ENCODE peak calls at places on chromosomes 2 and 18, in nine cellular contexts. One of them, this sample, is unnamed.

GRCh38 chr2:99072556-99072955 is 69.0 kb upstream of the C2orf15 start:
- DNase-seq in AG10803: no peak
- DNase-seq in cardiac muscle cell: no peak
- DNase-seq in astrocyte of the cerebellum: no peak
- DNase-seq in GM12878: no peak
- DNase-seq in fibroblast of mammary gland: no peak
- DNase-seq in lung: peak; percentile 54
- DNase-seq in kidney epithelial cell: no peak
- DNase-seq in A549: no peak
- DNase-seq in this sample: no peak

GRCh38 chr2:70412294-70413075 is 110.6 kb upstream of the FAM136A start:
- DNase-seq in AG10803: peak; percentile 3
- DNase-seq in kidney epithelial cell: no peak
- DNase-seq in lung: no peak
- DNase-seq in astrocyte of the cerebellum: no peak
- DNase-seq in GM12878: no peak
- DNase-seq in A549: no peak
- DNase-seq in cardiac muscle cell: peak; percentile 40
- DNase-seq in fibroblast of mammary gland: no peak
- DNase-seq in this sample: peak; percentile 5

GRCh38 chr2:38960609-38961320 is 71.1 kb downstream of the ARHGEF33 start:
- DNase-seq in GM12878: no peak
- DNase-seq in A549: no peak
- DNase-seq in kidney epithelial cell: no peak
- DNase-seq in astrocyte of the cerebellum: no peak
- DNase-seq in AG10803: no peak
- DNase-seq in lung: no peak
- DNase-seq in fibroblast of mammary gland: no peak
- DNase-seq in cardiac muscle cell: no peak
- DNase-seq in this sample: no peak

GRCh38 chr2:240482141-240482540 is 46.7 kb downstream of the GPC1 start:
- DNase-seq in astrocyte of the cerebellum: no peak
- DNase-seq in fibroblast of mammary gland: no peak
- DNase-seq in AG10803: no peak
- DNase-seq in A549: no peak
- DNase-seq in lung: peak; percentile 20
- DNase-seq in cardiac muscle cell: no peak
- DNase-seq in GM12878: no peak
- DNase-seq in kidney epithelial cell: no peak
- DNase-seq in this sample: no peak

GRCh38 chr2:84290537-84290936 is 168.5 kb downstream of the SUCLG1 start:
- DNase-seq in lung: no peak
- DNase-seq in GM12878: no peak
- DNase-seq in A549: no peak
- DNase-seq in astrocyte of the cerebellum: no peak
- DNase-seq in kidney epithelial cell: no peak
- DNase-seq in AG10803: no peak
- DNase-seq in fibroblast of mammary gland: no peak
- DNase-seq in cardiac muscle cell: no peak
- DNase-seq in this sample: no peak

GRCh38 chr2:226520723-226521122 is 278.9 kb downstream of the IRS1 start:
- DNase-seq in lung: no peak
- DNase-seq in fibroblast of mammary gland: no peak
- DNase-seq in AG10803: no peak
- DNase-seq in astrocyte of the cerebellum: no peak
- DNase-seq in GM12878: no peak
- DNase-seq in cardiac muscle cell: no peak
- DNase-seq in kidney epithelial cell: no peak
- DNase-seq in A549: no peak
- DNase-seq in this sample: no peak

GRCh38 chr18:24878289-24878688 is 417.9 kb downstream of the HRH4 start:
- DNase-seq in cardiac muscle cell: peak; percentile 67
- DNase-seq in GM12878: no peak
- DNase-seq in astrocyte of the cerebellum: peak; percentile 49
- DNase-seq in AG10803: peak; percentile 70
- DNase-seq in A549: no peak
- DNase-seq in fibroblast of mammary gland: peak; percentile 75
- DNase-seq in lung: no peak
- DNase-seq in kidney epithelial cell: no peak
- DNase-seq in this sample: peak; percentile 74

GRCh38 chr2:42369551-42370229 is 8.7 kb upstream of the COX7A2L start:
- DNase-seq in A549: no peak
- DNase-seq in lung: no peak
- DNase-seq in cardiac muscle cell: no peak
- DNase-seq in astrocyte of the cerebellum: no peak
- DNase-seq in AG10803: no peak
- DNase-seq in fibroblast of mammary gland: no peak
- DNase-seq in GM12878: no peak
- DNase-seq in kidney epithelial cell: peak; percentile 55
- DNase-seq in this sample: no peak

GRCh38 chr2:139354518-139354917 is 574.3 kb upstream of the NXPH2 start:
- DNase-seq in AG10803: no peak
- DNase-seq in A549: no peak
- DNase-seq in lung: no peak
- DNase-seq in astrocyte of the cerebellum: no peak
- DNase-seq in kidney epithelial cell: no peak
- DNase-seq in fibroblast of mammary gland: no peak
- DNase-seq in cardiac muscle cell: no peak
- DNase-seq in GM12878: no peak
- DNase-seq in this sample: no peak

GRCh38 chr18:2994603-2995432 is 18.1 kb downstream of the LPIN2 start:
- DNase-seq in lung: no peak
- DNase-seq in kidney epithelial cell: no peak
- DNase-seq in cardiac muscle cell: no peak
- DNase-seq in A549: no peak
- DNase-seq in astrocyte of the cerebellum: no peak
- DNase-seq in fibroblast of mammary gland: no peak
- DNase-seq in GM12878: no peak
- DNase-seq in AG10803: peak; percentile 39
- DNase-seq in this sample: no peak

GRCh38 chr2:19102696-19103403 is 255.6 kb downstream of the OSR1 start:
- DNase-seq in GM12878: no peak
- DNase-seq in fibroblast of mammary gland: no peak
- DNase-seq in lung: no peak
- DNase-seq in astrocyte of the cerebellum: no peak
- DNase-seq in kidney epithelial cell: no peak
- DNase-seq in cardiac muscle cell: no peak
- DNase-seq in A549: no peak
- DNase-seq in AG10803: no peak
- DNase-seq in this sample: no peak

GRCh38 chr2:68755071-68755470 is 20.5 kb downstream of the ARHGAP25 start:
- DNase-seq in GM12878: no peak
- DNase-seq in astrocyte of the cerebellum: no peak
- DNase-seq in cardiac muscle cell: peak; percentile 23
- DNase-seq in kidney epithelial cell: no peak
- DNase-seq in AG10803: no peak
- DNase-seq in fibroblast of mammary gland: no peak
- DNase-seq in lung: no peak
- DNase-seq in A549: no peak
- DNase-seq in this sample: no peak

GRCh38 chr2:119249311-119249710 is 25.7 kb downstream of the STEAP3 start:
- DNase-seq in lung: no peak
- DNase-seq in A549: no peak
- DNase-seq in GM12878: no peak
- DNase-seq in AG10803: no peak
- DNase-seq in cardiac muscle cell: no peak
- DNase-seq in kidney epithelial cell: no peak
- DNase-seq in fibroblast of mammary gland: no peak
- DNase-seq in astrocyte of the cerebellum: no peak
- DNase-seq in this sample: no peak

GRCh38 chr18:27715751-27716150 is 461.2 kb downstream of the CDH2 start:
- DNase-seq in fibroblast of mammary gland: no peak
- DNase-seq in kidney epithelial cell: no peak
- DNase-seq in astrocyte of the cerebellum: no peak
- DNase-seq in cardiac muscle cell: peak; percentile 9
- DNase-seq in AG10803: no peak
- DNase-seq in lung: no peak
- DNase-seq in A549: no peak
- DNase-seq in GM12878: no peak
- DNase-seq in this sample: peak; percentile 70

GRCh38 chr2:98734823-98735260 is 3.9 kb upstream of the MGAT4A start:
- DNase-seq in GM12878: no peak
- DNase-seq in fibroblast of mammary gland: no peak
- DNase-seq in AG10803: no peak
- DNase-seq in astrocyte of the cerebellum: no peak
- DNase-seq in cardiac muscle cell: no peak
- DNase-seq in kidney epithelial cell: no peak
- DNase-seq in lung: no peak
- DNase-seq in A549: no peak
- DNase-seq in this sample: no peak

GRCh38 chr18:60019463-60019840 is 119.7 kb downstream of the PMAIP1 start:
- DNase-seq in GM12878: no peak
- DNase-seq in AG10803: peak; percentile 90
- DNase-seq in astrocyte of the cerebellum: peak; percentile 80
- DNase-seq in kidney epithelial cell: peak; percentile 82
- DNase-seq in cardiac muscle cell: peak; percentile 51
- DNase-seq in lung: no peak
- DNase-seq in A549: no peak
- DNase-seq in fibroblast of mammary gland: peak; percentile 52
- DNase-seq in this sample: peak; percentile 24

GRCh38 chr2:119024152-119024551 is 82.2 kb downstream of the MARCO start:
- DNase-seq in astrocyte of the cerebellum: no peak
- DNase-seq in A549: no peak
- DNase-seq in kidney epithelial cell: no peak
- DNase-seq in GM12878: no peak
- DNase-seq in lung: no peak
- DNase-seq in AG10803: no peak
- DNase-seq in cardiac muscle cell: no peak
- DNase-seq in fibroblast of mammary gland: no peak
- DNase-seq in this sample: no peak

GRCh38 chr2:121390082-121390481 is 105.1 kb upstream of the TFCP2L1 start:
- DNase-seq in cardiac muscle cell: no peak
- DNase-seq in AG10803: no peak
- DNase-seq in astrocyte of the cerebellum: no peak
- DNase-seq in kidney epithelial cell: no peak
- DNase-seq in A549: no peak
- DNase-seq in lung: no peak
- DNase-seq in GM12878: no peak
- DNase-seq in fibroblast of mammary gland: no peak
- DNase-seq in this sample: no peak

GRCh38 chr18:59898609-59899297 is 1.0 kb upstream of the PMAIP1 start:
- DNase-seq in astrocyte of the cerebellum: no peak
- DNase-seq in fibroblast of mammary gland: no peak
- DNase-seq in cardiac muscle cell: no peak
- DNase-seq in A549: no peak
- DNase-seq in AG10803: no peak
- DNase-seq in kidney epithelial cell: no peak
- DNase-seq in GM12878: no peak
- DNase-seq in lung: no peak
- DNase-seq in this sample: no peak

GRCh38 chr18:3044931-3045698 is 32.2 kb upstream of the LPIN2 start:
- DNase-seq in cardiac muscle cell: peak; percentile 2
- DNase-seq in GM12878: no peak
- DNase-seq in lung: peak; percentile 70
- DNase-seq in fibroblast of mammary gland: no peak
- DNase-seq in AG10803: no peak
- DNase-seq in A549: no peak
- DNase-seq in astrocyte of the cerebellum: no peak
- DNase-seq in kidney epithelial cell: no peak
- DNase-seq in this sample: no peak

GRCh38 chr2:68934021-68934420 is 18.7 kb downstream of the GKN2 start:
- DNase-seq in cardiac muscle cell: no peak
- DNase-seq in GM12878: no peak
- DNase-seq in astrocyte of the cerebellum: no peak
- DNase-seq in A549: no peak
- DNase-seq in fibroblast of mammary gland: no peak
- DNase-seq in AG10803: no peak
- DNase-seq in kidney epithelial cell: no peak
- DNase-seq in lung: no peak
- DNase-seq in this sample: no peak

GRCh38 chr2:210480079-210480478 is 3.5 kb upstream of the LANCL1 start:
- DNase-seq in kidney epithelial cell: no peak
- DNase-seq in A549: no peak
- DNase-seq in astrocyte of the cerebellum: no peak
- DNase-seq in AG10803: no peak
- DNase-seq in cardiac muscle cell: no peak
- DNase-seq in fibroblast of mammary gland: no peak
- DNase-seq in lung: no peak
- DNase-seq in GM12878: no peak
- DNase-seq in this sample: no peak
- H3K4me3 ChIP-seq in kidney epithelial cell: no peak overlapping the region
- H3K4me3 ChIP-seq in A549: no peak overlapping the region
- H3K4me3 ChIP-seq in astrocyte of the cerebellum: no peak overlapping the region
- H3K4me3 ChIP-seq in AG10803: no peak overlapping the region
- H3K4me3 ChIP-seq in cardiac muscle cell: no peak overlapping the region
- H3K4me3 ChIP-seq in fibroblast of mammary gland: no peak overlapping the region
- H3K4me3 ChIP-seq in lung: no peak overlapping the region
- H3K4me3 ChIP-seq in GM12878: no peak overlapping the region
- H3K4me3 ChIP-seq in this sample: no peak overlapping the region

DNA sequence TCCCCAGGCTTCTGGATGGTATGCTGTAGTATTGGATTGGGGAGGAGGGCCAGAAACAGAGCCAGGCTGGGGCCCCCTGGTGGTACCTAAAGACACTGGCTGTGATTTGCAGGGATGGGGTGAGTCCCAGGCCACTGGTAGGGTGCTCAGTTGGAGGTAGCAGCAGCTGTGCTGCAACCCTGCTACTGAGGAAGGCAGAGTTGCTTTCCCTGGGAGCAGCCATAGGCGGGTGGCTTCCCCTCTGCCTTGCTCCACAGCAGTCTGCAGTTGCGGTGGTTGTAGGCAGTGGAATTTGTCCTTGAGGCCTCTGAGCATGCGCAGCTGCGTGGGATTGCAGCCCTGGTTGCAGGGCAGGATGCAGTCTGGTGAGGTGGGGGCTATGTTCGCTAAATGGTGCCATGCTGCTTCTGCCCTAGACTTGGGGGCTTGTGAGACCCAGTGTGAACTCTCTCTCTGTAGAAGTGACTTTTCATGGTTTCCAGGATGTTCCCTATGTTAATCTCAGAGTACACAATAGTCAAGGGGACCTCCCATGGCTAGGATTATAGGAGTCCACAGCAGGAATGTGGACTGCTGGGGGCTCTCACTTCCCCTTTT is 443.5 kb downstream of the XIRP2 start:
- DNase-seq in GM12878: no peak
- DNase-seq in A549: no peak
- DNase-seq in kidney epithelial cell: no peak
- DNase-seq in AG10803: no peak
- DNase-seq in astrocyte of the cerebellum: no peak
- DNase-seq in fibroblast of mammary gland: no peak
- DNase-seq in cardiac muscle cell: no peak
- DNase-seq in lung: no peak
- DNase-seq in this sample: peak; percentile 1
- TF ChIP-seq CTCF in GM12878: peak; percentile 13
- TF ChIP-seq CTCF in A549: no peak
- TF ChIP-seq CTCF in kidney epithelial cell: no peak
- TF ChIP-seq CTCF in AG10803: no peak
- TF ChIP-seq CTCF in astrocyte of the cerebellum: no peak
- TF ChIP-seq CTCF in fibroblast of mammary gland: peak; percentile 23
- TF ChIP-seq CTCF in cardiac muscle cell: peak; percentile 12
- TF ChIP-seq CTCF in lung: no peak
- TF ChIP-seq CTCF in this sample: peak; percentile 19

GRCh38 chr2:174246944-174247381 is 1.4 kb downstream of the OLA1 start:
- DNase-seq in lung: no peak
- DNase-seq in fibroblast of mammary gland: no peak
- DNase-seq in A549: no peak
- DNase-seq in astrocyte of the cerebellum: no peak
- DNase-seq in kidney epithelial cell: no peak
- DNase-seq in AG10803: no peak
- DNase-seq in cardiac muscle cell: no peak
- DNase-seq in GM12878: no peak
- DNase-seq in this sample: no peak
- H3K4me3 ChIP-seq in lung: no peak overlapping the region
- H3K4me3 ChIP-seq in fibroblast of mammary gland: peak overlapping the region; percentile 77
- H3K4me3 ChIP-seq in A549: peak overlapping the region; percentile 88
- H3K4me3 ChIP-seq in astrocyte of the cerebellum: no peak overlapping the region
- H3K4me3 ChIP-seq in kidney epithelial cell: peak overlapping the region; percentile 85
- H3K4me3 ChIP-seq in AG10803: no peak overlapping the region
- H3K4me3 ChIP-seq in cardiac muscle cell: peak overlapping the region; percentile 56
- H3K4me3 ChIP-seq in GM12878: peak overlapping the region; percentile 51
- H3K4me3 ChIP-seq in this sample: peak overlapping the region; percentile 85

GRCh38 chr2:230924470-230925341 is at the start of gene GPR55:
- DNase-seq in cardiac muscle cell: no peak
- DNase-seq in GM12878: peak; percentile 56
- DNase-seq in fibroblast of mammary gland: no peak
- DNase-seq in astrocyte of the cerebellum: no peak
- DNase-seq in lung: no peak
- DNase-seq in AG10803: no peak
- DNase-seq in kidney epithelial cell: no peak
- DNase-seq in A549: peak; percentile 20
- DNase-seq in this sample: no peak
- TF ChIP-seq CTCF in cardiac muscle cell: peak; percentile 13
- TF ChIP-seq CTCF in GM12878: peak; percentile 69
- TF ChIP-seq CTCF in fibroblast of mammary gland: no peak
- TF ChIP-seq CTCF in astrocyte of the cerebellum: no peak
- TF ChIP-seq CTCF in lung: no peak
- TF ChIP-seq CTCF in AG10803: no peak
- TF ChIP-seq CTCF in kidney epithelial cell: no peak
- TF ChIP-seq CTCF in A549: no peak
- TF ChIP-seq CTCF in this sample: peak; percentile 11